ENCODE peak calls at places on chromosomes 4 and X, in six cellular contexts. W is GM12878, F is K562, C is SK-N-SH, D is HepG2, T is H1. H is an unnamed sample.

GRCh38 chr4:162075691-162076090 is 88.1 kb downstream of the FSTL5 start:
- DNase-seq in W (no peak), F (no peak), C (no peak), D (no peak), T (no peak), H (no peak)

GRCh38 chrX:155263854-155264628 is at the start of gene RAB39B:
- DNase-seq in W (peak), F (no peak), C (peak), D (peak), T (peak), H (peak)

GRCh38 chr4:56246230-56246610 is 141.1 kb downstream of the AASDH start:
- DNase-seq in W (no peak), F (no peak), C (no peak), D (no peak), T (no peak), H (no peak)

GRCh38 chrX:2690856-2691542 is at the start of gene CD99:
- DNase-seq in W (peak), F (peak), C (peak), D (peak), T (no peak), H (peak)

GRCh38 chr4:18075823-18076433 is 54.4 kb upstream of the LCORL start:
- DNase-seq in W (no peak), F (peak), C (peak), D (peak), T (peak), H (peak)

GRCh38 chr4:73251384-73251783 is 7.2 kb downstream of the ANKRD17 start:
- DNase-seq in W (no peak), F (no peak), C (no peak), D (no peak), T (no peak), H (no peak)

GRCh38 chr4:184689681-184690080 is 40.1 kb downstream of the PRIMPOL start:
- DNase-seq in W (no peak), F (no peak), C (no peak), D (no peak), T (no peak), H (no peak)

GRCh38 chr4:73883306-73883705 is 14.1 kb downstream of the CXCL1 start:
- DNase-seq in W (no peak), F (no peak), C (no peak), D (no peak), T (no peak), H (no peak)

GRCh38 chrX:14927391-14927790 is 54.2 kb downstream of the MOSPD2 start:
- DNase-seq in W (no peak), F (no peak), C (no peak), D (no peak), T (no peak), H (no peak)

GRCh38 chr4:126385954-126386353 is 1071.2 kb downstream of the FAT4 start:
- DNase-seq in W (no peak), F (no peak), C (no peak), D (no peak), T (no peak), H (no peak)

GRCh38 chr4:126386512-126386911 is 1071.8 kb downstream of the FAT4 start:
- DNase-seq in W (no peak), F (no peak), C (no peak), D (no peak), T (no peak), H (no peak)
- TF ChIP-seq GABPA in W (no peak), F (no peak), C (no peak), D (no peak), T (no peak), H (no peak)

GRCh38 chrX:13808293-13808692 is 8.6 kb downstream of the GPM6B start:
- DNase-seq in W (no peak), F (no peak), C (no peak), D (no peak), T (no peak), H (no peak)
- TF ChIP-seq CTCF in W (no peak), F (no peak), C (no peak), D (no peak), T (no peak), H (no peak)

DNA sequence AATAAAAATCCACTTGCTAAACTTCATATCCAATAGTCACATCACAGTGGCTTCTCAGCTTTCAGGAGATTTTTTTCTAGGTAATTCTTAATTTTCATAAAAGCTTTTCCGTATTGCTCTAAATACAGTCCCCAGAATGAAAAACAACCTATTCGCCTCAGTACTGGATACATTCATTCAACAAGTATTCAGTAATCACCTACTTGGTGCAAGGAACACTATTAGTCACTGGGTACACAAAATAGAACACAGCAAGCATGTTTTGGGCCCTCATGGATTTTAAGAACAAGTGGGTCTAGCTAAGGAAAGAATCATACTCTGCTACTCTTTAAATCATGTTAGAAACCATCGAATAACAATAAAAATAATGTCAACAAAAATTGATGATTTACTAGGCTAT is 2.8 kb upstream of the BEX3 start:
- DNase-seq in W (no peak), F (no peak), C (no peak), D (no peak), T (no peak), H (no peak)
- TF ChIP-seq POLR2AphosphoS5 in W (no peak), F (no peak), C (no peak), D (no peak), T (no peak), H (no peak)

GRCh38 chr4:4613641-4614286 is 71.9 kb upstream of the STX18 start:
- DNase-seq in W (no peak), F (no peak), C (no peak), D (no peak), T (no peak), H (no peak)

GRCh38 chr4:4613126-4613465 is 71.2 kb upstream of the STX18 start:
- DNase-seq in W (no peak), F (no peak), C (no peak), D (no peak), T (no peak), H (no peak)

GRCh38 chr4:4618846-4619245 is 77.0 kb upstream of the STX18 start:
- DNase-seq in W (no peak), F (no peak), C (no peak), D (no peak), T (no peak), H (no peak)

GRCh38 chr4:4610672-4611071 is 68.8 kb upstream of the STX18 start:
- DNase-seq in W (no peak), F (no peak), C (no peak), D (no peak), T (no peak), H (no peak)

DNA sequence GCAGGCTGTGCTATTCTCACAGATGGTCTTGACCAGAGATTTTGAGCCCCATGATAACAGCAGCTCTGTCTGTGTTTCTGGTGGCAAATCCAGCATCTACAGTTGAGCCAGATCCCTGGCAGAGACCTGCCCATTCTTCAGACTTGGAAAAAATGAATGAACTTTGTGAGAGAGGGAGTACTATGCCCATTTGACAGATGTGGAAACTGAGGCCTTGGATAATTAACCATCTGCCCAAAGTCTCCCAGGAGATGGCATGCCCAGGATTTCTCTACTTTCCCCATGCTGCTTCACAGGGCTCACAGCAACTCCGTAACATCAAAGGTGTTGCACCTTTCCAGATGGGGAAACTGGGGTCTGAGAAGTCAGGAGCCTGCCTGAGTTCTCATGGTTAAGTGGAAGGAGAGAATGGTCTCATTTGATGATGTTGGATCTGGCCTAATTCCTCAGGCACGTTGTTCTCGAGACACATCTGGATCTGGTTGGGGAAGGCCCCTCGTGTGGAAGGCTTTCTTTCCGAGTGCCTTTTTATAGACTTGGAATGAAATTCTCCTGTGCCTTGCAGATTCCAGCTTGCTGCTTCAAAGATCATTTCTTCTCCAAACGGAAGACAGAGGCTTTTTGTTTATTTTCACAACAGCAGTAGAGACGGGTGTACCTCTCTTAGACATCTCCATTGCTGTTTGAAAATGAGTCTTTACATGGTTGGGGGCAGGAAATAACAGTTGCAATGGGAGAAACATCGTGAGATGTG is 73.3 kb upstream of the STX18 start:
- DNase-seq in W (no peak), F (no peak), C (no peak), D (no peak), T (no peak), H (no peak)
- TF ChIP-seq GABPA in W (no peak), F (no peak), C (no peak), D (no peak), T (no peak), H (no peak)

GRCh38 chr4:21467551-21467950 is 481.0 kb downstream of the KCNIP4 start:
- DNase-seq in W (no peak), F (no peak), C (no peak), D (no peak), T (no peak), H (no peak)
- TF ChIP-seq CTCF in W (no peak), F (no peak), C (no peak), D (no peak), T (no peak), H (no peak)

GRCh38 chrX:103918050-103918449 is 44.4 kb upstream of the TMSB15B start:
- DNase-seq in W (no peak), F (peak), C (peak), D (no peak), T (no peak), H (no peak)
- TF ChIP-seq POLR2AphosphoS5 in W (no peak), F (no peak), C (no peak), D (no peak), T (no peak), H (no peak)

DNA sequence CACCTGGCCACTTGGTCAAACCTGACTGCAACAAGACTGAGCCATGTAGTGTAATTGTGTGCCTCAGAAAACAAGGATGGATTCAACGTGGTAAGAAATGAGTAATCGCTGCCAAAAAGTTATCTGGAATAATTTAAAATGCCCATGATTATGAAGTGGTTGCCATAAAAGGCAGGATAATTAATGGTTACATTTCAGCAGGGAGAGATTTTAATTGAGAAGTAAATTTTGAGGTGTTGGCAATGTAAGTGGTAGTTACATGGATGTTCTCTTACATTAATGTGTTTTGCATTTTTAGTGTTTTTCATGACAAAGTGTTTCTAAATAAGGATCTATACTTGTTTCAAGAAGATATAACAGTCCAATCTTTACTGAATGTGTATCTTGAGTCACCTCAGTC is 15.7 kb downstream of the HAUS3 start:
- DNase-seq in W (no peak), F (no peak), C (no peak), D (no peak), T (no peak), H (no peak)
- TF ChIP-seq GABPA in W (no peak), F (no peak), C (no peak), D (no peak), T (no peak), H (no peak)

GRCh38 chrX:21382715-21383114 is 8.5 kb downstream of the CNKSR2 start:
- DNase-seq in W (no peak), F (no peak), C (no peak), D (no peak), T (no peak), H (no peak)
- TF ChIP-seq CTCF in W (peak), F (no peak), C (peak), D (no peak), T (no peak), H (no peak)

H was measured in HL-60.